ENCODE peak calls at places on chromosome 19, in six cellular contexts. I is cardiac fibroblast, Q is AG04450, N is suprapubic skin, T is cardiac muscle cell, P is AG10803. F is an unnamed sample.

GRCh38 chr19:15577184-15577771 is 37.7 kb upstream of the CYP4F8 start:
- DNase-seq in Q (no peak), I (no peak), N (no peak), P (no peak), T (no peak), F (no peak)

GRCh38 chr19:29596080-29596479 is 10.0 kb upstream of the POP4 start:
- DNase-seq in P (no peak), T (no peak), N (no peak), I (no peak), Q (no peak), F (no peak)

GRCh38 chr19:48477067-48477685 is 8.0 kb downstream of the CYTH2 start:
- DNase-seq in I (no peak), Q (no peak), N (no peak), P (no peak), T (no peak), F (no peak)

GRCh38 chr19:7348587-7349230 is at the start of gene ARHGEF18:
- DNase-seq in T (no peak), N (peak), Q (no peak), I (no peak), P (no peak), F (no peak)

GRCh38 chr19:48842744-48843162 is 6.5 kb upstream of the HSD17B14 start:
- DNase-seq in P (peak), I (peak), Q (no peak), T (peak), N (no peak), F (peak)

GRCh38 chr19:4342421-4343055 is 824 bp upstream of the MPND start:
- DNase-seq in P (peak), N (peak), T (peak), Q (peak), I (peak), F (peak)

GRCh38 chr19:3284759-3285646 is 60.5 kb downstream of the CELF5 start:
- DNase-seq in T (peak), I (peak), Q (peak), N (peak), P (no peak), F (peak)

GRCh38 chr19:41914906-41915247 is 13.4 kb downstream of the ERFL start:
- DNase-seq in N (no peak), I (no peak), P (no peak), Q (no peak), T (no peak), F (no peak)

GRCh38 chr19:3387645-3388589 is 21.5 kb downstream of the NFIC start:
- DNase-seq in P (peak), I (peak), T (no peak), Q (no peak), N (peak), F (peak)

GRCh38 chr19:33612928-33613327 is 8.8 kb upstream of the CHST8 start:
- DNase-seq in I (no peak), T (no peak), N (no peak), Q (no peak), P (no peak), F (no peak)

GRCh38 chr19:1272423-1273262 is 2.7 kb upstream of the FAM174C start:
- DNase-seq in Q (no peak), P (no peak), T (no peak), N (no peak), I (no peak), F (peak)

GRCh38 chr19:40383668-40384248 is 6.2 kb downstream of the HIPK4 start:
- DNase-seq in Q (no peak), I (no peak), T (no peak), P (no peak), N (no peak), F (no peak)

GRCh38 chr19:31014668-31015067 is 334.6 kb downstream of the TSHZ3 start:
- DNase-seq in I (no peak), P (no peak), Q (no peak), N (no peak), T (no peak), F (no peak)

GRCh38 chr19:53612762-53613526 is 18.9 kb upstream of the DPRX start:
- DNase-seq in P (no peak), N (no peak), I (no peak), Q (no peak), T (no peak), F (no peak)

GRCh38 chr19:2055871-2056809 is 5.1 kb upstream of the MKNK2 start:
- DNase-seq in P (peak), I (peak), T (no peak), Q (no peak), N (peak), F (peak)

GRCh38 chr19:19505669-19506326 is 9.6 kb downstream of the TSSK6 start:
- DNase-seq in Q (no peak), I (no peak), N (peak), P (no peak), T (no peak), F (no peak)

GRCh38 chr19:33220735-33221134 is 4.9 kb downstream of the SLC7A10 start:
- DNase-seq in T (no peak), Q (no peak), P (no peak), N (no peak), I (no peak), F (no peak)

GRCh38 chr19:50001775-50002174 is 23.4 kb downstream of the VRK3 start:
- DNase-seq in N (no peak), P (no peak), I (no peak), T (no peak), Q (no peak), F (no peak)

GRCh38 chr19:30006206-30006605 is 64.2 kb downstream of the URI1 start:
- DNase-seq in P (no peak), N (no peak), T (no peak), Q (no peak), I (no peak), F (no peak)

GRCh38 chr19:49554701-49555181 is 25.6 kb downstream of the NOSIP start:
- DNase-seq in N (no peak), I (no peak), T (no peak), Q (no peak), P (no peak), F (no peak)

GRCh38 chr19:1408300-1409203 is 1.2 kb downstream of the DAZAP1 start:
- DNase-seq in T (peak), I (peak), N (no peak), P (peak), Q (no peak), F (no peak)

GRCh38 chr19:49911381-49912145 is 14.9 kb upstream of the IL4I1 start:
- DNase-seq in T (no peak), N (no peak), P (no peak), I (no peak), Q (no peak), F (no peak)

GRCh38 chr19:45070214-45070613 is 6.1 kb downstream of the ZNF296 start:
- DNase-seq in N (no peak), Q (no peak), T (no peak), I (no peak), P (no peak), F (no peak)

GRCh38 chr19:56837492-56837891 is 3.0 kb downstream of the PEG3 start:
- DNase-seq in T (no peak), I (peak), Q (no peak), P (no peak), N (peak), F (peak)
- H3K4me3 ChIP-seq in T (no peak), I (no peak), Q (no peak), P (no peak), N (peak), F (peak)

GRCh38 chr19:39282021-39282420 is 13.8 kb downstream of the IFNL2 start:
- DNase-seq in Q (no peak), P (no peak), I (no peak), N (no peak), T (no peak), F (no peak)

GRCh38 chr19:39284032-39284431 is 12.2 kb upstream of the IFNL1 start:
- DNase-seq in N (no peak), Q (no peak), I (no peak), T (no peak), P (no peak), F (no peak)
- H3K4me3 ChIP-seq in N (no peak), Q (no peak), I (no peak), T (no peak), P (no peak), F (no peak)

GRCh38 chr19:51386882-51387520 is 773 bp downstream of the LIM2 start:
- DNase-seq in N (no peak), I (no peak), P (no peak), T (no peak), Q (no peak), F (no peak)
- H3K4me3 ChIP-seq in N (no peak), I (no peak), P (no peak), T (no peak), Q (no peak), F (no peak)

DNA sequence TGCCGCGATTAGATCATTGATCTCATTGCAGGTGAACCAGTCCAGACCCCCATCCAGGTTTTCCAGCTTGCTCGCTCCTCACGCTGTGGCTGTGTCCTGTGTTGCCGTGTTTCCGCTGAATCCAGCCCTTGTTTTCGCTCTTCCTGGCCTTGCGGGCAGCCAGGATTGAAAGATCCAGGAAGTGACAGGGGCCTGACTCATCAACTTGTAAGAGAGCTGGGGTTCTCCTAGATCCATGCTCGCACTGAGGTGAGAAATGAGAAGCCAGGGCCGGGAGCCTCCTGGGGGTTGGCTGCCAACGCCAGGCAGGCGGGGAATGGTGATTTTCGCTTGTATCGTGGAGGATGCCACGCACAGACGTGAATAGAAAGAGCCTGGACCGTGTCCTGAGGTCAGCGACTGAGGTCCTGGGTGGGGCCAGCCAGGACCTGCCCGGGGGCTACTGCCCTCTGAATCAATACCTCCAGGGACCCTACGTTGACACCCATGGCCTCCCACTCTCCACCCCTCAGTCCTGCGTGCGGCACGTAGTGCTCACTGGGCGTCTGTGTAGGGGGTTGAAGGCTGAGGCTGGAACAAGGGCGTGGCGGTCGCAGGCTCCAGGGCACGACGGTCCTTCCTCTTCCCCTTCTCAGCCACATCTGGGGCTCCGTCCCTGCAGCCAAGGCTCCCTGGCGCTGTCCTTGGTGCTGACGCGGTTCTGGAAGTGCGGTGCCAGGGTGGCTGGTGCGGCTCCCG is 7.3 kb upstream of the PTPRH start:
- DNase-seq in P (peak), T (peak), N (peak), Q (peak), I (peak), F (peak)
- H3K4me3 ChIP-seq in P (peak), T (peak), N (peak), Q (peak), I (peak), F (no peak)

F was measured in prostate gland.